ENCODE peak calls at places on chromosomes 4 and X, in four cellular contexts. X is neural crest cell; A is stimulated activated CD4-positive, alpha-beta T cell treated with anti-CD3 and anti-CD28 coated beads, Interleukin-15, amount 100 ng/mL, for 1 hour; W is mucosa of descending colon. B is an unnamed sample.

GRCh38 chrX:102651968-102652744 is 873 bp downstream of the GPRASP1 start:
- DNase-seq in X (peak), A (no peak), W (no peak), B (no peak)

GRCh38 chrX:112642349-112642748 is 37.4 kb downstream of the LHFPL1 start:
- DNase-seq in X (peak), A (no peak), W (no peak), B (peak)

GRCh38 chr4:22471999-22472434 is 43.8 kb downstream of the ADGRA3 start:
- DNase-seq in X (no peak), A (no peak), W (no peak), B (no peak)

GRCh38 chr4:84971319-84971932 is 4.9 kb upstream of the WDFY3 start:
- DNase-seq in X (no peak), A (no peak), W (no peak), B (peak)

GRCh38 chrX:64205441-64205734 is at the start of gene AMER1:
- DNase-seq in X (no peak), A (no peak), W (no peak), B (no peak)

GRCh38 chrX:21741378-21741777 is 16.5 kb downstream of the SMPX start:
- DNase-seq in X (no peak), A (no peak), W (no peak), B (no peak)

GRCh38 chr4:74407891-74408290 is 37.0 kb upstream of the AREG start:
- DNase-seq in X (no peak), A (no peak), W (no peak), B (no peak)

GRCh38 chrX:27924261-27924660 is 57.0 kb downstream of the DCAF8L1 start:
- DNase-seq in X (no peak), A (no peak), W (no peak), B (no peak)

GRCh38 chr4:74874785-74875367 is 58.0 kb upstream of the PARM1 start:
- DNase-seq in X (peak), A (no peak), W (no peak), B (no peak)

GRCh38 chr4:152065545-152065944 is 304.7 kb upstream of the GATB start:
- DNase-seq in X (no peak), A (no peak), W (no peak), B (no peak)

GRCh38 chr4:121072836-121073362 is 564 bp upstream of the NDNF start:
- DNase-seq in X (no peak), A (no peak), W (peak), B (no peak)

GRCh38 chrX:78330540-78330939 is 3.1 kb upstream of the CYSLTR1 start:
- DNase-seq in X (no peak), A (no peak), W (no peak), B (no peak)

GRCh38 chr4:162770761-162771490 is 395.8 kb downstream of the NAF1 start:
- DNase-seq in X (no peak), A (no peak), W (no peak), B (no peak)

B was measured in NCI-H2081 treated with DMSO at 0.1 percent for 48 hours.